ENCODE peak calls at places on chromosomes 11 and 22, in five cellular contexts. O is SK-N-SH, V is HepG2, T is GM12878, E is K562. B is an unnamed sample.

GRCh38 chr11:443542-444199 is 1.9 kb upstream of the ANO9 start:
- DNase-seq in V (no peak), T (no peak), E (no peak), O (no peak), B (no peak)

GRCh38 chr11:35851342-35851741 is 92.5 kb upstream of the LDLRAD3 start:
- DNase-seq in E (no peak), V (no peak), O (no peak), T (no peak), B (no peak)

GRCh38 chr11:16750417-16750816 is 12.0 kb downstream of the C11orf58 start:
- DNase-seq in E (no peak), T (no peak), O (no peak), V (no peak), B (no peak)

GRCh38 chr11:65434667-65435179 is 12.1 kb downstream of the NEAT1 start:
- DNase-seq in T (no peak), E (no peak), O (no peak), V (no peak), B (no peak)

GRCh38 chr11:57527056-57527631 is 3.4 kb downstream of the TIMM10 start:
- DNase-seq in E (peak; percentile 83), T (no peak), O (peak; percentile 52), V (peak; percentile 64), B (peak; percentile 32)

GRCh38 chr11:78041843-78042455 is 18.9 kb upstream of the KCTD14 start:
- DNase-seq in O (no peak), E (no peak), V (no peak), T (no peak), B (no peak)

GRCh38 chr11:34256150-34256549 is 101.7 kb downstream of the ABTB2 start:
- DNase-seq in T (no peak), E (no peak), O (no peak), V (no peak), B (no peak)

GRCh38 chr22:41810022-41810421 is 9.5 kb downstream of the CCDC134 start:
- DNase-seq in V (no peak), O (no peak), T (no peak), E (no peak), B (no peak)

GRCh38 chr11:113521737-113522517 is 46.7 kb upstream of the DRD2 start:
- DNase-seq in E (no peak), O (no peak), T (no peak), V (no peak), B (no peak)

GRCh38 chr22:29157759-29158535 is 47.7 kb upstream of the EMID1 start:
- DNase-seq in O (no peak), V (peak; percentile 24), T (no peak), E (peak; percentile 47), B (peak; percentile 15)

GRCh38 chr11:124760806-124761205 is 1.3 kb downstream of the ESAM start:
- DNase-seq in V (no peak), E (no peak), T (no peak), O (peak; percentile 12), B (no peak)

GRCh38 chr22:23113067-23113846 is 28.5 kb downstream of the RSPH14 start:
- DNase-seq in T (no peak), E (no peak), V (no peak), O (peak; percentile 84), B (no peak)

GRCh38 chr11:3089236-3090061 is 32.2 kb upstream of the CARS1 start:
- DNase-seq in O (no peak), V (no peak), E (no peak), T (no peak), B (no peak)

GRCh38 chr22:27626675-27627443 is 174.7 kb downstream of the MN1 start:
- DNase-seq in V (peak; percentile 18), O (no peak), E (no peak), T (no peak), B (no peak)

GRCh38 chr11:43543313-43543712 is 137.2 kb upstream of the HSD17B12 start:
- DNase-seq in E (no peak), O (no peak), V (no peak), T (no peak), B (no peak)

GRCh38 chr11:563812-564578 is 3.2 kb downstream of the RASSF7 start:
- DNase-seq in T (no peak), O (no peak), E (no peak), V (no peak), B (no peak)

GRCh38 chr22:23899042-23899745 is 5.0 kb downstream of the MIF start:
- DNase-seq in V (no peak), O (no peak), E (no peak), T (no peak), B (no peak)

GRCh38 chr11:22508691-22509090 is 116.9 kb downstream of the FANCF start:
- DNase-seq in T (no peak), E (no peak), V (no peak), O (no peak), B (no peak)

GRCh38 chr22:27686534-27686933 is 115.0 kb downstream of the MN1 start:
- DNase-seq in T (no peak), O (no peak), E (peak; percentile 37), V (peak; percentile 39), B (peak; percentile 68)

GRCh38 chr11:61747389-61748285 is 4.8 kb upstream of the MYRF start:
- DNase-seq in T (no peak), O (peak; percentile 95), E (peak; percentile 90), V (peak; percentile 67), B (peak; percentile 48)

GRCh38 chr11:10450451-10451398 is 4.3 kb upstream of the AMPD3 start:
- DNase-seq in E (no peak), V (peak; percentile 32), T (no peak), O (peak; percentile 73), B (peak; percentile 62)

GRCh38 chr11:94457118-94458029 is 36.3 kb downstream of the MRE11 start:
- DNase-seq in V (no peak), E (peak; percentile 34), O (no peak), T (no peak), B (no peak)

GRCh38 chr11:33207408-33207985 is 46.2 kb upstream of the CSTF3 start:
- DNase-seq in T (no peak), V (no peak), E (peak; percentile 58), O (no peak), B (no peak)

GRCh38 chr11:44709966-44710365 is 16.8 kb upstream of the TSPAN18 start:
- DNase-seq in E (no peak), V (no peak), O (no peak), T (no peak), B (no peak)

GRCh38 chr11:44713022-44713421 is 13.7 kb upstream of the TSPAN18 start:
- DNase-seq in V (no peak), E (no peak), O (no peak), T (no peak), B (no peak)

GRCh38 chr11:44711772-44712608 is 14.8 kb upstream of the TSPAN18 start:
- DNase-seq in T (no peak), V (no peak), E (no peak), O (peak; percentile 38), B (no peak)

GRCh38 chr11:44709281-44709562 is 17.5 kb upstream of the TSPAN18 start:
- DNase-seq in O (no peak), T (no peak), V (peak; percentile 74), E (no peak), B (peak; percentile 29)

DNA sequence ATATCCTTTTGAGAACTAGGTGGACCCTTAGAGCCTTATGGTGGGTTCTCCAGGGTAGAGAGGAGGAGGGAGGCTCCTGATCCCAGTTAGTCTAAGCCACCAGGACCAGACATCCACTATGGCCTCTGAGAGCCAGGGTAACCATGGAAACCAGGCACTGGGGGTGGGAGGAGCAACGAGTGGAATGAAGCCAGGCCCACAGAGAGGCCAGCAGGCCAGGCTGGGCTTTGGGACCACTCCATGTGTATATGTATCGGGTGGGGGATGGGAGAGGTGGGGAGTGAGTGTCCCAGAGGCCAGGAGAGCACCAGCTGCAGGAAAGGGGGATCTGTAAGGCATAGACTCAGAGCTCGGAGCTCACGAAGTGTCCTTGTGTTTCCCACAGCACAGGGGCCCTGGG is 15.6 kb upstream of the TSPAN18 start:
- DNase-seq in V (no peak), E (no peak), T (no peak), O (peak; percentile 87), B (no peak)
- H3K4me3 ChIP-seq in V (no peak overlapping the region), E (no peak overlapping the region), T (no peak overlapping the region), O (no peak overlapping the region), B (no peak overlapping the region)

GRCh38 chr11:30049214-30049613 is 32.4 kb upstream of the KCNA4 start:
- DNase-seq in T (no peak), E (no peak), O (no peak), V (no peak), B (no peak)
- TF ChIP-seq CTCF in T (no peak), E (no peak), O (no peak), V (no peak), B (no peak)

DNA sequence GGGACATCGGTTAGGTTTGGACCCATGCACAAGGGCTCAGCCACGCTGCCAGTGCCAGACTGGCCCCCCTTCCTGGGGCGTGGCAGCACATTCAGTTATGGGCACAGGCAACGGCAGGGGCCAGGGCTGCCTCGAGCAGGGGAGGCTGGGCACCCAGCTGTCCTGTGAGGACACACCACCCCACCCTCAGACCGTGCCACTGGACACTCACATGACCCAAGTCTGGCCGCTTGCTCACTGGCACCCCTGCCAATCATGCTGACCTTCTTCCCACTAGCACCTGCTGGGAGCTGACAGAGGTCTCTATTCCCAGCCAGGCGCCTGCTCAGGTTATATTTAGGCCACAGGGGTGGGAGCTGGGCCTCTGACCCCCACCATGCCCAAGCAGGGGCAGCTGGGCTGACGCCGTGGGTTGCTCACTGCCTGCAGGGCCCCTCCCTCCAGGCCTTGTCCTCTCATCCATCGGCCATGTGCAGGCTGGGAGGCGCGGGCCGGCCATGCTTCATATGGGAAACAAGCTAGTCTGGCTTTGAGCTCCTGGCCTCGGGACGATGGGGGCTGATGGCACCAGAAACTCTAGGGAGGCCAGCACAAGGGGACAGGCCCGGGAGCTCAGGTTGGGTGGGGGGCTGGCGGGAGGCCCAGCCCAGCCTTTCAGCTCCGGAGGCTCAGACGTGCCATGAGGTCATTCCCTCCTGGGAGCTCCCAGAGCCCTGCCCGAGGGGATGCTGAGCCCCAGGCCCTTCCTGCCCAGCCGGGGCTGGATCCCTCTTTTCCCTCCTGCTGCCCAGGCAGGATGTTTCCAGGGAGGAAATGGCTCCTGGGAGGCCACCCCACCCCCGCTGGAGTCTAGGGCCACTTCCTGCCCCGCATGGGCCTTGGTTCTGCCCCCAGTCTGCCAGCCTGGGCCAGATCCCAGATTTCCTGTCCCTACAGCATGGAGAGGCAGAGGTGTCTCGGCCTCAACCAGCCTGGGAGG is 15.1 kb upstream of the TBX1 start:
- DNase-seq in E (no peak), V (no peak), O (no peak), T (no peak), B (no peak)
- TF ChIP-seq ZBTB33 in E (no peak), V (no peak), O (no peak), T (no peak), B (no peak)

DNA sequence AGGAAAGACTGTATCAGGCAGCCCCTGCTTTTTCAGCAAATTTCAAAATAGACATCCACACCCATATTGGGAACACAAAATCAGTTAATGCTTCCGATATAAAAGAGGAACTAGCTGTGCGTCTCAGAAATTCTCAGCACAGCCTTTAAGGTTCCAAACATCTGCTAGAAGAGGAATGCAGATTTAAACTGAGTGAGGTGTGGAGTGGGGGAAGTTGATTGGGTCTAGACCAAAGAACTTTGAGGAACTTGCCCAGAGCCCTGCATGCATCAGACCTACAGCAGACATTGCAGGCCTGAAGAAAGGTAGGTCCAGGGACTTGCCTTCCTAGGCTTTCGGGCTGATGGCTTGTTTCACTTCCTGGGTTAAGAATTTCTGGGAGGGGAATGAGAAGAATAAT is at the start of gene MS4A4A:
- DNase-seq in O (no peak), V (no peak), E (no peak), T (no peak), B (no peak)
- H3K4me3 ChIP-seq in O (no peak within 1 kb of the TSS), V (no peak within 1 kb of the TSS), E (no peak within 1 kb of the TSS), T (no peak within 1 kb of the TSS), B (no peak within 1 kb of the TSS)

GRCh38 chr11:67644472-67645418 is 5.2 kb upstream of the TBX10 start:
- DNase-seq in V (no peak), T (no peak), E (no peak), O (no peak), B (no peak)
- TF ChIP-seq CTCF in V (no peak), T (no peak), E (no peak), O (no peak), B (no peak)

GRCh38 chr11:119419834-119420492 is 3.0 kb downstream of the THY1 start:
- DNase-seq in O (no peak), E (no peak), T (no peak), V (no peak), B (no peak)
- TF ChIP-seq ZBTB33 in O (no peak), E (no peak), T (no peak), V (no peak), B (no peak)

B was measured in HCT116.